ENCODE peak calls at places on chromosomes 4 and X, in four cellular contexts. R, X, S and G are unnamed samples.

GRCh38 chrX:26597981-26598380 is 382.0 kb downstream of the MAGEB5 start:
- DNase-seq in X (no peak), S (no peak), R (no peak), G (no peak)

GRCh38 chr4:8940792-8941491 is 69.3 kb upstream of the HMX1 start:
- DNase-seq in X (no peak), R (no peak), S (no peak), G (no peak)

GRCh38 chr4:189804884-189805283 is 135.8 kb upstream of the FRG1 start:
- DNase-seq in S (no peak), R (no peak), X (no peak), G (no peak)

GRCh38 chr4:99447079-99447478 is 11.9 kb upstream of the ADH7 start:
- DNase-seq in X (no peak), S (peak; percentile 85), R (no peak), G (peak; percentile 70)

GRCh38 chrX:72269671-72270251 is 7.3 kb downstream of the RPS4X start:
- DNase-seq in R (no peak), X (no peak), S (peak; percentile 59), G (peak; percentile 47)

GRCh38 chrX:103442536-103442901 is 66.2 kb downstream of the BEX3 start:
- DNase-seq in X (no peak), R (no peak), S (peak; percentile 80), G (peak; percentile 65)

GRCh38 chrX:41043950-41044349 is 41.3 kb upstream of the USP9X start:
- DNase-seq in R (no peak), S (peak; percentile 77), X (no peak), G (peak; percentile 68)

GRCh38 chr4:76689079-76689817 is 208.7 kb downstream of the SOWAHB start:
- DNase-seq in S (no peak), X (peak; percentile 16), R (peak; percentile 14), G (peak; percentile 42)

GRCh38 chr4:99736846-99737245 is 79.2 kb upstream of the C4orf54 start:
- DNase-seq in X (no peak), S (no peak), R (no peak), G (no peak)

GRCh38 chr4:185991750-185992149 is 77.2 kb upstream of the TLR3 start:
- DNase-seq in X (no peak), S (no peak), R (no peak), G (no peak)

GRCh38 chr4:114287079-114287696 is 307.7 kb upstream of the ARSJ start:
- DNase-seq in S (no peak), R (no peak), X (no peak), G (no peak)

GRCh38 chrX:21837056-21837455 is 2.4 kb upstream of the MBTPS2 start:
- DNase-seq in R (no peak), S (no peak), X (no peak), G (peak; percentile 10)

GRCh38 chr4:184824776-184825393 is 883 bp downstream of the ACSL1 start:
- DNase-seq in S (peak; percentile 22), X (no peak), R (no peak), G (peak; percentile 17)

GRCh38 chr4:187270154-187270553 is 546.5 kb upstream of the FAT1 start:
- DNase-seq in R (no peak), S (no peak), X (no peak), G (no peak)

GRCh38 chr4:85209161-85209560 is 242.7 kb upstream of the WDFY3 start:
- DNase-seq in X (no peak), S (peak; percentile 5), R (no peak), G (peak; percentile 18)

GRCh38 chr4:71711985-71712348 is 71.9 kb downstream of the GC start:
- DNase-seq in X (no peak), S (peak; percentile 3), R (no peak), G (no peak)

GRCh38 chr4:533318-534100 is 34.5 kb downstream of the PIGG start:
- DNase-seq in S (no peak), R (no peak), X (no peak), G (no peak)

GRCh38 chr4:84814100-84814750 is 152.3 kb downstream of the WDFY3 start:
- DNase-seq in R (no peak), S (peak; percentile 86), X (peak; percentile 24), G (peak; percentile 77)

GRCh38 chrX:37824491-37825224 is 22.7 kb downstream of the DYNLT3 start:
- DNase-seq in R (no peak), X (no peak), S (no peak), G (no peak)

GRCh38 chr4:112183252-112183651 is 38.0 kb downstream of the FAM241A start:
- DNase-seq in S (peak; percentile 35), R (no peak), X (no peak), G (peak; percentile 41)

GRCh38 chrX:107014927-107015326 is 14.9 kb upstream of the MORC4 start:
- DNase-seq in X (no peak), R (no peak), S (peak; percentile 24), G (peak; percentile 4)

GRCh38 chr4:108965031-108965430 is 202.2 kb upstream of the ETNPPL start:
- DNase-seq in X (no peak), R (no peak), S (no peak), G (no peak)

GRCh38 chrX:16512401-16512776 is 137.6 kb upstream of the S100G start:
- DNase-seq in S (no peak), X (no peak), R (no peak), G (no peak)

GRCh38 chr4:55876387-55876786 is 22.9 kb downstream of the EXOC1 start:
- DNase-seq in X (no peak), S (no peak), R (no peak), G (no peak)

GRCh38 chr4:75940692-75941253 is at the start of gene NAAA:
- DNase-seq in S (peak; percentile 43), R (peak; percentile 67), X (peak; percentile 69), G (peak; percentile 52)